ENCODE peak calls at places on chromosomes 4 and X, in ten cellular contexts. J is SK-N-SH, L is transverse colon, H is stomach, G is sigmoid colon, X is ovary, E is K562, V is H1, Y is upper lobe of left lung, N is GM12878. O is an unnamed sample.
A peak's percentile ranks its signal among the peaks of the same experiment; 100 is the strongest.

GRCh38 chr4:128803783-128804182 is 5.7 kb upstream of the JADE1 start:
- DNase-seq in J (no peak), L (no peak), H (no peak), G (no peak), X (no peak), E (no peak), V (no peak), Y (no peak), N (no peak), O (no peak)

GRCh38 chrX:9388450-9388849 is 76.4 kb upstream of the TBL1X start:
- DNase-seq in J (no peak), L (no peak), H (no peak), G (no peak), X (no peak), E (no peak), V (no peak), Y (no peak), N (no peak), O (no peak)

GRCh38 chrX:128975716-128976115 is 547.6 kb downstream of the SMARCA1 start:
- DNase-seq in J (peak; percentile 41), L (peak; percentile 39), H (peak; percentile 51), G (no peak), X (no peak), E (peak; percentile 6), V (peak; percentile 31), Y (no peak), N (no peak), O (peak; percentile 4)

GRCh38 chrX:40167240-40168182 is 69.8 kb upstream of the BCOR start:
- DNase-seq in J (no peak), L (peak; percentile 44), H (no peak), G (peak; percentile 84), X (peak; percentile 74), E (peak; percentile 26), V (no peak), Y (peak; percentile 82), N (no peak), O (no peak)

GRCh38 chr4:106358899-106359298 is 9.7 kb downstream of the GIMD1 start:
- DNase-seq in J (no peak), L (no peak), H (no peak), G (no peak), X (no peak), E (no peak), V (no peak), Y (no peak), N (no peak), O (no peak)

GRCh38 chr4:54085284-54085683 is 14.7 kb upstream of the GSX2 start:
- DNase-seq in J (no peak), L (no peak), H (no peak), G (no peak), X (no peak), E (no peak), V (no peak), Y (no peak), N (no peak), O (no peak)

GRCh38 chr4:112519689-112520597 is 4.0 kb upstream of the NEUROG2 start:
- DNase-seq in J (peak; percentile 35), L (no peak), H (no peak), G (no peak), X (no peak), E (no peak), V (no peak), Y (no peak), N (no peak), O (no peak)

GRCh38 chr4:143768007-143768591 is 67.6 kb upstream of the FREM3 start:
- DNase-seq in J (no peak), L (no peak), H (no peak), G (no peak), X (no peak), E (no peak), V (no peak), Y (no peak), N (no peak), O (no peak)

DNA sequence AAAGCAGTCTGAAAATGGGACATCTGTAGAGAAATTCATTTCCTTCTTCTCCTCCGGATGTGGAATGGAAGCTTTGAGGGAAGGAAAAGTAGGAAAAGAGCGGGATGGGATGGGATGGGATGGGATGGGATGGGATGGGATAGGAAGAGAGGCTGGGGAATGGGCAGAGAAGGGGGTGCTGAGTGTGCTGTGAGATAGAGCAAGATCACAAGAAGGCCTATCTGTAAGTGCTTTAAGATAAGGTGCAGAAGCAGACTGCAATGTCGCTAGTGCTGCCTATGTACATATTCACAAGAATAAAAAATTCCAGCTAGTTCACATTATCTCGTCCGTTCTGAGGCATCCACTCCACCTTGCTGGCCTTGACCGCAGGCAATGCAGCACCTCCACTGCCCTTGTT is 86.2 kb downstream of the IRF2 start:
- DNase-seq in J (no peak), L (no peak), H (no peak), G (no peak), X (no peak), E (no peak), V (no peak), Y (no peak), N (no peak), O (no peak)
- H3K4me3 ChIP-seq in J (no peak overlapping the region), L (no peak overlapping the region), H (no peak overlapping the region), G (no peak overlapping the region), X (no peak overlapping the region), E (no peak overlapping the region), V (no peak overlapping the region), Y (no peak overlapping the region), N (no peak overlapping the region), O (no peak overlapping the region)

GRCh38 chr4:8306511-8307021 is 37.0 kb downstream of the HTRA3 start:
- DNase-seq in J (no peak), L (peak; percentile 6), H (no peak), G (peak; percentile 73), X (peak; percentile 52), E (no peak), V (no peak), Y (peak; percentile 66), N (no peak), O (no peak)

GRCh38 chr4:8304827-8305695 is 35.5 kb downstream of the HTRA3 start:
- DNase-seq in J (no peak), L (no peak), H (no peak), G (peak; percentile 27), X (peak; percentile 12), E (no peak), V (no peak), Y (no peak), N (no peak), O (no peak)

GRCh38 chr4:8307126-8307525 is 37.6 kb downstream of the HTRA3 start:
- DNase-seq in J (no peak), L (no peak), H (no peak), G (peak; percentile 68), X (peak; percentile 27), E (no peak), V (no peak), Y (no peak), N (no peak), O (no peak)

GRCh38 chr4:8307714-8308113 is 38.2 kb downstream of the HTRA3 start:
- DNase-seq in J (no peak), L (no peak), H (no peak), G (peak; percentile 46), X (peak; percentile 16), E (no peak), V (no peak), Y (no peak), N (no peak), O (no peak)

GRCh38 chr4:8305851-8306361 is 36.4 kb downstream of the HTRA3 start:
- DNase-seq in J (no peak), L (peak; percentile 8), H (no peak), G (peak; percentile 70), X (peak; percentile 72), E (no peak), V (no peak), Y (peak; percentile 79), N (no peak), O (no peak)
- TF ChIP-seq EP300 in J (no peak), L (no peak), H (no peak), G (no peak), X (no peak), E (no peak), V (no peak), Y (no peak), N (no peak), O (no peak)

DNA sequence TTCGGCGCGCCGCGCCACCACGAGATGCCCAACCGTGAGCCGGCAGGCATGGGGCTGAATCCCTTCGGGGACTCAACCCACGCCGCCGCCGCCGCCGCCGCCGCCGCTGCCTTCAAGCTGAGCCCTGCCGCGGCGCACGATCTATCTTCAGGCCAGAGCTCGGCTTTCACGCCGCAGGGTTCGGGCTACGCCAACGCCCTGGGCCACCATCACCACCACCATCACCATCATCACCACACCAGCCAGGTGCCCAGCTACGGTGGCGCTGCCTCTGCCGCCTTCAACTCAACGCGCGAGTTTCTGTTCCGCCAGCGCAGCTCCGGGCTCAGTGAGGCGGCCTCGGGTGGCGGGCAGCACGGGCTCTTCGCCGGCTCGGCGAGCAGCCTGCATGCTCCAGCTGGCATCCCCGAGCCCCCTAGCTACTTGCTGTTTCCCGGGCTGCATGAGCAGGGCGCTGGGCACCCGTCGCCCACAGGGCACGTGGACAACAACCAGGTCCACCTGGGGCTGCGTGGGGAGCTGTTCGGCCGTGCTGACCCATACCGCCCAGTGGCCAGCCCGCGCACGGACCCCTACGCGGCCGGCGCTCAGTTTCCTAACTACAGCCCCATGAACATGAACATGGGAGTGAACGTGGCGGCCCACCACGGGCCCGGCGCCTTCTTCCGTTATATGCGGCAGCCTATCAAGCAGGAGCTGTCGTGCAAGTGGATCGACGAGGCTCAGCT is 983 bp downstream of the ZIC3 start:
- DNase-seq in J (no peak), L (no peak), H (no peak), G (no peak), X (no peak), E (no peak), V (no peak), Y (peak; percentile 75), N (no peak), O (no peak)
- H3K4me3 ChIP-seq in J (no peak overlapping the region), L (no peak overlapping the region), H (peak overlapping the region; percentile 80), G (peak overlapping the region; percentile 64), X (peak overlapping the region; percentile 18), E (no peak overlapping the region), V (peak overlapping the region; percentile 96), Y (peak overlapping the region; percentile 55), N (no peak overlapping the region), O (no peak overlapping the region)

GRCh38 chrX:57138674-57139073 is 1.5 kb upstream of the SPIN2A start:
- DNase-seq in J (no peak), L (no peak), H (no peak), G (no peak), X (no peak), E (no peak), V (no peak), Y (no peak), N (no peak), O (no peak)

GRCh38 chrX:57134702-57135101 is 2.5 kb downstream of the SPIN2A start:
- DNase-seq in J (no peak), L (no peak), H (no peak), G (no peak), X (no peak), E (no peak), V (no peak), Y (no peak), N (no peak), O (no peak)

GRCh38 chrX:57135287-57135686 is 1.9 kb downstream of the SPIN2A start:
- DNase-seq in J (no peak), L (no peak), H (no peak), G (no peak), X (no peak), E (peak; percentile 48), V (no peak), Y (no peak), N (no peak), O (no peak)

GRCh38 chrX:57132046-57132445 is 5.2 kb downstream of the SPIN2A start:
- DNase-seq in J (no peak), L (no peak), H (no peak), G (no peak), X (no peak), E (no peak), V (no peak), Y (no peak), N (no peak), O (no peak)

DNA sequence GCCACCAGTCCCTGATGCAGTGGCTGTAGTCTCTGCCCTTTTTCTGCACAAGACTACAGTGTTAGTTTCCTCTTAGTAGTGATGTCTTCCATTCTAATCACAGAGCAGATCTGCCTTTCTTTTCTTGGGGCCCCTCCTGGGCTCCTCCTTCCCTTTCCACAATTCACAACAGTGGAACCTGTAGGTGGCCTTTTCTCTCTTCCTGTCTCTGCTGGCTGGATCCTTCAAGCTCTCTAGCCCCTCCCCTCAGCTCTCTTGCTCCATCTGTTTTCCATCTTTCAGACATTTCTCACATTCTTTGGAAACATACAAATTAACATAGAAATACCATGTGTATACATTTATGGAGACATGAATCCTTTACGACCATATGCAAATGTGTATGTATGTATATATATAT is 284 bp upstream of the SPIN2A start:
- DNase-seq in J (no peak), L (no peak), H (no peak), G (no peak), X (no peak), E (no peak), V (no peak), Y (no peak), N (no peak), O (no peak)
- TF ChIP-seq EP300 in J (no peak), L (no peak), H (no peak), G (no peak), X (no peak), E (no peak), V (no peak), Y (no peak), N (no peak), O (no peak)